ENCODE peak calls at places on chromosomes 12 and 14, in five cellular contexts. J is cerebellar cortex, F is pancreas, M is cardiac muscle cell, U is KBM-7. O is an unnamed sample.

GRCh38 chr12:52837781-52838736 is 3.9 kb upstream of the KRT79 start:
- DNase-seq in J (no peak), F (no peak), M (no peak), U (peak), O (no peak)

GRCh38 chr14:44108601-44109000 is 398.5 kb downstream of the FSCB start:
- DNase-seq in J (no peak), F (no peak), M (no peak), U (no peak), O (no peak)

GRCh38 chr12:14473707-14474287 is 93.9 kb downstream of the PLBD1 start:
- DNase-seq in J (peak), F (no peak), M (no peak), U (peak), O (no peak)

GRCh38 chr14:103085106-103086091 is 1.4 kb downstream of the LBHD2 start:
- DNase-seq in J (no peak), F (no peak), M (no peak), U (no peak), O (no peak)

GRCh38 chr14:104972301-104973211 is 5.6 kb downstream of the AHNAK2 start:
- DNase-seq in J (no peak), F (peak), M (no peak), U (no peak), O (no peak)

GRCh38 chr14:32417956-32418552 is 89.0 kb downstream of the AKAP6 start:
- DNase-seq in J (no peak), F (peak), M (peak), U (no peak), O (no peak)

GRCh38 chr12:114764516-114764915 is 80.5 kb upstream of the TBX3 start:
- DNase-seq in J (no peak), F (no peak), M (no peak), U (no peak), O (no peak)

GRCh38 chr12:3352230-3352629 is 138.8 kb upstream of the PRMT8 start:
- DNase-seq in J (no peak), F (no peak), M (no peak), U (no peak), O (no peak)

GRCh38 chr12:110546339-110546738 is 36.8 kb downstream of the PPTC7 start:
- DNase-seq in J (no peak), F (no peak), M (no peak), U (no peak), O (peak)

GRCh38 chr12:78245111-78245510 is 414.4 kb downstream of the NAV3 start:
- DNase-seq in J (no peak), F (no peak), M (no peak), U (no peak), O (no peak)

GRCh38 chr12:96906498-96906848 is 584 bp upstream of the NEDD1 start:
- DNase-seq in J (no peak), F (no peak), M (no peak), U (no peak), O (no peak)

GRCh38 chr14:105173901-105174894 is 5.6 kb upstream of the JAG2 start:
- DNase-seq in J (no peak), F (no peak), M (no peak), U (peak), O (no peak)

GRCh38 chr12:122929812-122930211 is 33.9 kb upstream of the VPS37B start:
- DNase-seq in J (no peak), F (no peak), M (no peak), U (no peak), O (no peak)

GRCh38 chr14:94051115-94051514 is 25.0 kb downstream of the OTUB2 start:
- DNase-seq in J (peak), F (no peak), M (peak), U (no peak), O (no peak)

GRCh38 chr12:95205685-95206084 is 11.6 kb downstream of the FGD6 start:
- DNase-seq in J (peak), F (no peak), M (peak), U (peak), O (peak)

GRCh38 chr12:96204381-96204780 is 10.2 kb downstream of the ELK3 start:
- DNase-seq in J (no peak), F (no peak), M (no peak), U (no peak), O (no peak)

GRCh38 chr12:97941686-97942354 is 479.2 kb downstream of the RMST start:
- DNase-seq in J (no peak), F (no peak), M (no peak), U (no peak), O (no peak)

GRCh38 chr12:92465786-92466185 is 237.0 kb upstream of the PLEKHG7 start:
- DNase-seq in J (no peak), F (no peak), M (no peak), U (no peak), O (no peak)

GRCh38 chr12:52519826-52520662 is at the start of gene KRT5:
- DNase-seq in J (no peak), F (no peak), M (no peak), U (no peak), O (no peak)

GRCh38 chr14:105065280-105066228 is at the start of gene GPR132:
- DNase-seq in J (no peak), F (peak), M (peak), U (peak), O (no peak)

GRCh38 chr12:48716168-48716492 is 377 bp downstream of the CCNT1 start:
- DNase-seq in J (no peak), F (no peak), M (no peak), U (no peak), O (no peak)

GRCh38 chr14:51056431-51056830 is 38.5 kb downstream of the TRIM9 start:
- DNase-seq in J (no peak), F (no peak), M (no peak), U (no peak), O (no peak)

GRCh38 chr12:116880817-116881324 is 370 bp downstream of the HRK start:
- DNase-seq in J (no peak), F (peak), M (peak), U (peak), O (no peak)

GRCh38 chr12:51527872-51528271 is 63.2 kb upstream of the SCN8A start:
- DNase-seq in J (no peak), F (no peak), M (no peak), U (no peak), O (no peak)

GRCh38 chr14:71187633-71188356 is 280.5 kb downstream of the PCNX1 start:
- DNase-seq in J (no peak), F (no peak), M (peak), U (no peak), O (no peak)

GRCh38 chr12:57461326-57461903 is 1.8 kb downstream of the GLI1 start:
- DNase-seq in J (peak), F (no peak), M (peak), U (no peak), O (no peak)

GRCh38 chr14:50351016-50351415 is 38.9 kb downstream of the DMAC2L start:
- DNase-seq in J (no peak), F (no peak), M (no peak), U (peak), O (peak)

GRCh38 chr12:2244013-2244861 is 191.4 kb downstream of the CACNA1C start:
- DNase-seq in J (no peak), F (no peak), M (peak), U (no peak), O (peak)

GRCh38 chr14:104714681-104715080 is 9.3 kb upstream of the ADSS1 start:
- DNase-seq in J (no peak), F (no peak), M (no peak), U (no peak), O (no peak)